ENCODE peak calls at places on chromosomes 3 and 15, in five cellular contexts. One of them, this sample, is unnamed.

GRCh38 chr3:48467110-48467454 is 20.5 kb downstream of the ATRIP start:
- DNase-seq in HCT116: no peak
- DNase-seq in GM12878: no peak
- DNase-seq in foreskin fibroblast: no peak
- DNase-seq in Peyer's patch: no peak
- DNase-seq in this sample: no peak

GRCh38 chr3:31361391-31362273 is 171.1 kb upstream of the STT3B start:
- DNase-seq in Peyer's patch: no peak
- DNase-seq in GM12878: no peak
- DNase-seq in HCT116: peak
- DNase-seq in foreskin fibroblast: peak
- DNase-seq in this sample: no peak

GRCh38 chr15:70324001-70324974 is 226.6 kb upstream of the TLE3 start:
- DNase-seq in foreskin fibroblast: peak
- DNase-seq in GM12878: no peak
- DNase-seq in HCT116: no peak
- DNase-seq in Peyer's patch: no peak
- DNase-seq in this sample: no peak

GRCh38 chr3:23044463-23044862 is 158.7 kb upstream of the UBE2E2 start:
- DNase-seq in GM12878: no peak
- DNase-seq in Peyer's patch: no peak
- DNase-seq in foreskin fibroblast: no peak
- DNase-seq in HCT116: no peak
- DNase-seq in this sample: no peak

GRCh38 chr15:87634361-87634760 is 622.2 kb downstream of the NTRK3 start:
- DNase-seq in HCT116: no peak
- DNase-seq in GM12878: no peak
- DNase-seq in Peyer's patch: no peak
- DNase-seq in foreskin fibroblast: no peak
- DNase-seq in this sample: no peak

GRCh38 chr15:45328663-45329062 is 49.7 kb downstream of the GATM start:
- DNase-seq in Peyer's patch: no peak
- DNase-seq in GM12878: no peak
- DNase-seq in HCT116: no peak
- DNase-seq in foreskin fibroblast: no peak
- DNase-seq in this sample: no peak

GRCh38 chr15:29570121-29570930 is 251.9 kb downstream of the TJP1 start:
- DNase-seq in foreskin fibroblast: no peak
- DNase-seq in Peyer's patch: no peak
- DNase-seq in GM12878: no peak
- DNase-seq in HCT116: no peak
- DNase-seq in this sample: no peak

GRCh38 chr3:52025453-52025852 is 29.8 kb upstream of the RPL29 start:
- DNase-seq in foreskin fibroblast: no peak
- DNase-seq in GM12878: no peak
- DNase-seq in Peyer's patch: no peak
- DNase-seq in HCT116: no peak
- DNase-seq in this sample: no peak

GRCh38 chr15:64740361-64741170 is 34.8 kb downstream of the RBPMS2 start:
- DNase-seq in Peyer's patch: peak
- DNase-seq in foreskin fibroblast: peak
- DNase-seq in GM12878: no peak
- DNase-seq in HCT116: no peak
- DNase-seq in this sample: no peak

GRCh38 chr3:66983101-66983500 is 15.0 kb upstream of the KBTBD8 start:
- DNase-seq in GM12878: no peak
- DNase-seq in HCT116: no peak
- DNase-seq in foreskin fibroblast: no peak
- DNase-seq in Peyer's patch: no peak
- DNase-seq in this sample: no peak
- TF ChIP-seq CTCF in GM12878: peak
- TF ChIP-seq CTCF in HCT116: peak
- TF ChIP-seq CTCF in foreskin fibroblast: no peak
- TF ChIP-seq CTCF in Peyer's patch: no peak
- TF ChIP-seq CTCF in this sample: no peak

GRCh38 chr15:32994810-32995424 is 199.6 kb downstream of the FMN1 start:
- DNase-seq in GM12878: no peak
- DNase-seq in HCT116: peak
- DNase-seq in Peyer's patch: no peak
- DNase-seq in foreskin fibroblast: peak
- DNase-seq in this sample: no peak

GRCh38 chr15:32990071-32990470 is 204.4 kb downstream of the FMN1 start:
- DNase-seq in GM12878: no peak
- DNase-seq in foreskin fibroblast: no peak
- DNase-seq in Peyer's patch: no peak
- DNase-seq in HCT116: no peak
- DNase-seq in this sample: no peak

GRCh38 chr15:32991544-32992192 is 202.8 kb downstream of the FMN1 start:
- DNase-seq in Peyer's patch: no peak
- DNase-seq in foreskin fibroblast: no peak
- DNase-seq in HCT116: no peak
- DNase-seq in GM12878: no peak
- DNase-seq in this sample: no peak

GRCh38 chr15:32998182-32998581 is 196.3 kb downstream of the FMN1 start:
- DNase-seq in Peyer's patch: no peak
- DNase-seq in foreskin fibroblast: no peak
- DNase-seq in HCT116: no peak
- DNase-seq in GM12878: no peak
- DNase-seq in this sample: no peak

DNA sequence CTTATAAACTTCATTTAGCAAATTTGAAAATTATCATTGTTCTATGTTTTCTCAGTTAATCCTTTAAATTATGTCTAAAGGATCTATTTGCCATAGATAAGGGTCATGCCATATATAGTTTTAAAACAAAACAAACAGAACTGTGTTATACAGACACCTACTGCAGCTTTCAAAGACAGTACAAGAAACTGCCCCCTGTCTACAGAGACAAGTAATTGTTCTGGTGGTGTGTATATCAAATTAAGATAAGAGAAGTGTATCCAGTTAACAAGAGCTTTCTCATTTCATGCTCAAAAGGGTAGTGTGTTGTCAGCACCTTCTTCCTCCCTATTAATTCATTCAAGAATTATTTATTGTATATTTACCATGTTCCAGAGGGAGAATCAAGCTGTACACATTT is 201.2 kb downstream of the FMN1 start:
- DNase-seq in HCT116: no peak
- DNase-seq in foreskin fibroblast: no peak
- DNase-seq in Peyer's patch: no peak
- DNase-seq in GM12878: no peak
- DNase-seq in this sample: no peak
- TF ChIP-seq CTCF in HCT116: peak
- TF ChIP-seq CTCF in foreskin fibroblast: peak
- TF ChIP-seq CTCF in Peyer's patch: peak
- TF ChIP-seq CTCF in GM12878: peak
- TF ChIP-seq CTCF in this sample: no peak

GRCh38 chr3:4977001-4977888 is 2.0 kb upstream of the BHLHE40 start:
- DNase-seq in foreskin fibroblast: peak
- DNase-seq in HCT116: no peak
- DNase-seq in Peyer's patch: peak
- DNase-seq in GM12878: peak
- DNase-seq in this sample: peak

GRCh38 chr3:4979401-4980228 is at the start of gene BHLHE40:
- DNase-seq in foreskin fibroblast: no peak
- DNase-seq in HCT116: no peak
- DNase-seq in Peyer's patch: peak
- DNase-seq in GM12878: no peak
- DNase-seq in this sample: peak

GRCh38 chr3:4978966-4979400 is 254 bp upstream of the BHLHE40 start:
- DNase-seq in Peyer's patch: peak
- DNase-seq in foreskin fibroblast: peak
- DNase-seq in GM12878: peak
- DNase-seq in HCT116: peak
- DNase-seq in this sample: peak

GRCh38 chr3:4978259-4978965 is 825 bp upstream of the BHLHE40 start:
- DNase-seq in Peyer's patch: peak
- DNase-seq in foreskin fibroblast: peak
- DNase-seq in GM12878: peak
- DNase-seq in HCT116: peak
- DNase-seq in this sample: peak

DNA sequence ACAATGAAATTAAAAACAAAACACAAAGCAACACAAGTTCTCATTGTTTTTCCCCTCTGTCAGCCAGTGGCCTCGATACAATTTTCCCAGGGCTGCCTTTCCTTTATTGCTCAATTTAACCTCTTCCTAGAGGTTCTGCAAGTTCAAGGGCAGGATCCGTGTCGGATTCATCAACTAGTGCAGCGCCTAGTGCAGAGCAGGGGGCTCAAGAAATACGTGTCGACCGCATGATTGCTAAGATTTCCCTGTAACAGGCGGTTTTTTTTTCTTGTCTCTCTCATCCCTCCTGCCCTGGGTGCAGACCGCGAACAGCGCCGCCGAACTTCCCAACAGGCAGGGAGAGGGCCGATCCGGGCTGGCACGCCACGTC is 1.4 kb upstream of the BHLHE40 start:
- DNase-seq in foreskin fibroblast: no peak
- DNase-seq in Peyer's patch: no peak
- DNase-seq in HCT116: no peak
- DNase-seq in GM12878: no peak
- DNase-seq in this sample: no peak
- TF ChIP-seq CTCF in foreskin fibroblast: no peak
- TF ChIP-seq CTCF in Peyer's patch: no peak
- TF ChIP-seq CTCF in HCT116: no peak
- TF ChIP-seq CTCF in GM12878: no peak
- TF ChIP-seq CTCF in this sample: no peak

GRCh38 chr3:66923991-66924390 is 74.1 kb upstream of the KBTBD8 start:
- DNase-seq in GM12878: no peak
- DNase-seq in foreskin fibroblast: no peak
- DNase-seq in Peyer's patch: no peak
- DNase-seq in HCT116: no peak
- DNase-seq in this sample: no peak

GRCh38 chr3:66931286-66931685 is 66.8 kb upstream of the KBTBD8 start:
- DNase-seq in GM12878: no peak
- DNase-seq in foreskin fibroblast: no peak
- DNase-seq in HCT116: no peak
- DNase-seq in Peyer's patch: no peak
- DNase-seq in this sample: no peak

GRCh38 chr3:66933233-66933632 is 64.9 kb upstream of the KBTBD8 start:
- DNase-seq in Peyer's patch: no peak
- DNase-seq in HCT116: no peak
- DNase-seq in foreskin fibroblast: no peak
- DNase-seq in GM12878: no peak
- DNase-seq in this sample: no peak

GRCh38 chr3:66931699-66932098 is 66.4 kb upstream of the KBTBD8 start:
- DNase-seq in GM12878: no peak
- DNase-seq in HCT116: no peak
- DNase-seq in foreskin fibroblast: no peak
- DNase-seq in Peyer's patch: no peak
- DNase-seq in this sample: no peak

DNA sequence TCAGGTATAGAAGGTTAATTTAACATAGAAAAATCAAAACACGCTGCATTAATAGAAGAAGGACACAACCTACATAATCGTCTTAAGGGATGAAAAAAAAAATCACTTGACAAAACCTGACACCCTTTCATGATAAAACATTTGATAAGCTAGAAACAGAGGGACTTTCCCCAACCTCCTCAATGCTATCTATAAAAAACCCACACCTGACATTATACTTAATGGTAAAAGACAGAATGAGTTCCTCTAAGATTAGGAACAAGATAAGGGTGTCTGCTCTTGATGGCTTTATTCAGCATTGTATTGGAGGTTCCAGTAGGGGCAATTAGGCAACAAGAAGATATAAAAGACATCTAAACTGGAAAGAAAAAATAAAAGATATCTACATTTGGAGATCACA is 69.9 kb upstream of the KBTBD8 start:
- DNase-seq in Peyer's patch: no peak
- DNase-seq in HCT116: no peak
- DNase-seq in GM12878: no peak
- DNase-seq in foreskin fibroblast: no peak
- DNase-seq in this sample: no peak
- TF ChIP-seq CTCF in Peyer's patch: no peak
- TF ChIP-seq CTCF in HCT116: no peak
- TF ChIP-seq CTCF in GM12878: no peak
- TF ChIP-seq CTCF in foreskin fibroblast: no peak
- TF ChIP-seq CTCF in this sample: no peak

GRCh38 chr15:77784361-77785292 is 151.9 kb upstream of the LINGO1 start:
- DNase-seq in GM12878: no peak
- DNase-seq in foreskin fibroblast: peak
- DNase-seq in Peyer's patch: no peak
- DNase-seq in HCT116: peak
- DNase-seq in this sample: no peak

GRCh38 chr15:77783636-77784035 is 150.9 kb upstream of the LINGO1 start:
- DNase-seq in HCT116: no peak
- DNase-seq in foreskin fibroblast: no peak
- DNase-seq in Peyer's patch: no peak
- DNase-seq in GM12878: no peak
- DNase-seq in this sample: no peak

GRCh38 chr15:77786181-77786890 is 153.6 kb upstream of the LINGO1 start:
- DNase-seq in GM12878: no peak
- DNase-seq in HCT116: no peak
- DNase-seq in foreskin fibroblast: no peak
- DNase-seq in Peyer's patch: no peak
- DNase-seq in this sample: no peak

GRCh38 chr15:77781131-77782051 is 148.7 kb upstream of the LINGO1 start:
- DNase-seq in GM12878: no peak
- DNase-seq in Peyer's patch: no peak
- DNase-seq in foreskin fibroblast: no peak
- DNase-seq in HCT116: no peak
- DNase-seq in this sample: no peak

GRCh38 chr15:77782691-77783090 is 150.0 kb upstream of the LINGO1 start:
- DNase-seq in Peyer's patch: no peak
- DNase-seq in GM12878: no peak
- DNase-seq in foreskin fibroblast: no peak
- DNase-seq in HCT116: no peak
- DNase-seq in this sample: no peak
- TF ChIP-seq CTCF in Peyer's patch: no peak
- TF ChIP-seq CTCF in GM12878: no peak
- TF ChIP-seq CTCF in foreskin fibroblast: no peak
- TF ChIP-seq CTCF in HCT116: no peak
- TF ChIP-seq CTCF in this sample: no peak

DNA sequence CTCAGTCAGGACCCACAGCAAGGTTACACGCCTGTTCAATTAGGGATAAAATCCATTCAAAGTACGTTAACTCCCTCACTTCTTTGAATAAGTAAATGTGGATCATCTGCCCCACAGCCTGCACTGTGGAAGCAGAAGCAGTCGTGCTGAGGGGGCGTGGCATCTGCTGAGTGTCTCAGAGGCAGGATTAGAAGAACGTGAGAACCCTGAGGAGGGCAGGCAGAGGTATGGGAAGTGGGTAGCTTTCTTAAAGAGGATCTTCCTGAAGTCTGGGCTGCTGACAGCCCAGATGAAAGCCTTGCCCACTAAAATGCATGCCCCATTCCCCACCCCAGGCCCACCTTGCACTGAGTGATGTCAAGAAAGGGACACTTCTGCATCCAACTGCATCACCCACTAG is 28.5 kb downstream of the CRABP1 start:
- DNase-seq in foreskin fibroblast: no peak
- DNase-seq in GM12878: no peak
- DNase-seq in Peyer's patch: no peak
- DNase-seq in HCT116: no peak
- DNase-seq in this sample: no peak
- TF ChIP-seq CTCF in foreskin fibroblast: no peak
- TF ChIP-seq CTCF in GM12878: no peak
- TF ChIP-seq CTCF in Peyer's patch: no peak
- TF ChIP-seq CTCF in HCT116: no peak
- TF ChIP-seq CTCF in this sample: no peak

GRCh38 chr3:192719964-192720363 is 7.4 kb downstream of the FGF12 start:
- DNase-seq in GM12878: no peak
- DNase-seq in foreskin fibroblast: no peak
- DNase-seq in HCT116: no peak
- DNase-seq in Peyer's patch: no peak
- DNase-seq in this sample: no peak
- TF ChIP-seq CTCF in GM12878: no peak
- TF ChIP-seq CTCF in foreskin fibroblast: no peak
- TF ChIP-seq CTCF in HCT116: no peak
- TF ChIP-seq CTCF in Peyer's patch: no peak
- TF ChIP-seq CTCF in this sample: no peak

GRCh38 chr15:36449084-36449661 is 130.3 kb upstream of the CDIN1 start:
- DNase-seq in foreskin fibroblast: no peak
- DNase-seq in GM12878: no peak
- DNase-seq in Peyer's patch: no peak
- DNase-seq in HCT116: peak
- DNase-seq in this sample: no peak
- TF ChIP-seq CTCF in foreskin fibroblast: no peak
- TF ChIP-seq CTCF in GM12878: no peak
- TF ChIP-seq CTCF in Peyer's patch: no peak
- TF ChIP-seq CTCF in HCT116: peak
- TF ChIP-seq CTCF in this sample: no peak

This sample was measured in CD8-positive, alpha-beta T cell.